ENCODE peak calls at places on chromosome 11, in four cellular contexts. H, V, Y and D are unnamed samples.

GRCh38 chr11:116913000-116913399 is 75.6 kb upstream of the APOA1 start:
- DNase-seq in V (no peak), H (no peak), Y (no peak), D (peak; percentile 26)

GRCh38 chr11:68827733-68828132 is 14.0 kb downstream of the CPT1A start:
- DNase-seq in H (no peak), Y (no peak), V (no peak), D (no peak)

GRCh38 chr11:35138949-35139881 is at the start of gene CD44:
- DNase-seq in V (peak; percentile 83), Y (peak; percentile 42), H (peak; percentile 66), D (peak; percentile 89)

GRCh38 chr11:68296344-68297051 is 15.9 kb upstream of the LRP5 start:
- DNase-seq in Y (no peak), V (no peak), H (peak; percentile 55), D (no peak)

GRCh38 chr11:45745065-45745811 is 59.7 kb upstream of the SLC35C1 start:
- DNase-seq in H (no peak), Y (no peak), V (peak; percentile 60), D (no peak)

GRCh38 chr11:125941606-125942275 is 4.1 kb upstream of the VSIG10L2 start:
- DNase-seq in H (peak; percentile 70), Y (peak; percentile 73), V (no peak), D (peak; percentile 17)

GRCh38 chr11:47912843-47913437 is 64.8 kb upstream of the NUP160 start:
- DNase-seq in V (no peak), Y (no peak), H (no peak), D (no peak)

GRCh38 chr11:128667873-128668272 is 26.0 kb upstream of the FLI1 start:
- DNase-seq in Y (no peak), V (no peak), H (no peak), D (no peak)

GRCh38 chr11:46003647-46004046 is 81.2 kb downstream of the LARGE2 start:
- DNase-seq in V (no peak), H (no peak), Y (no peak), D (peak; percentile 6)

GRCh38 chr11:134522782-134523570 is 110.9 kb upstream of the B3GAT1 start:
- DNase-seq in V (no peak), Y (no peak), H (no peak), D (no peak)

GRCh38 chr11:403021-403760 is 9.2 kb downstream of the PKP3 start:
- DNase-seq in Y (peak; percentile 2), H (no peak), V (no peak), D (no peak)

GRCh38 chr11:37333345-37333744 is 735.3 kb upstream of the RAG2 start:
- DNase-seq in V (no peak), Y (no peak), H (no peak), D (no peak)

GRCh38 chr11:999009-999408 is 37.5 kb downstream of the MUC6 start:
- DNase-seq in V (no peak), Y (no peak), H (no peak), D (no peak)

GRCh38 chr11:108713076-108713790 is 48.4 kb downstream of the DDX10 start:
- DNase-seq in H (no peak), V (no peak), Y (no peak), D (no peak)

GRCh38 chr11:60915250-60915914 is 1.4 kb downstream of the TMEM109 start:
- DNase-seq in H (peak; percentile 77), V (peak; percentile 72), Y (peak; percentile 57), D (peak; percentile 78)

GRCh38 chr11:19359425-19360000 is 118.8 kb upstream of the E2F8 start:
- DNase-seq in Y (no peak), H (no peak), V (no peak), D (no peak)

GRCh38 chr11:43581370-43582023 is 99.0 kb upstream of the HSD17B12 start:
- DNase-seq in Y (no peak), V (no peak), H (no peak), D (no peak)

GRCh38 chr11:27524155-27524554 is 17.6 kb upstream of the LIN7C start:
- DNase-seq in V (no peak), Y (no peak), H (no peak), D (peak; percentile 66)

GRCh38 chr11:96061730-96062524 is 138.0 kb upstream of the MTMR2 start:
- DNase-seq in Y (no peak), V (no peak), H (no peak), D (peak; percentile 44)

GRCh38 chr11:85385561-85385960 is 241.6 kb downstream of the DLG2 start:
- DNase-seq in H (no peak), V (no peak), Y (no peak), D (no peak)

GRCh38 chr11:25038131-25038530 is 541.3 kb downstream of the LUZP2 start:
- DNase-seq in H (no peak), Y (no peak), V (no peak), D (no peak)

GRCh38 chr11:111452146-111452545 is 60.0 kb downstream of the BTG4 start:
- DNase-seq in V (no peak), H (no peak), Y (no peak), D (peak; percentile 41)